ENCODE peak calls at places on chromosomes 11 and 22, in four cellular contexts. One of them, this sample, is unnamed.

GRCh38 chr11:94519478-94520084 is 7.3 kb downstream of the C11orf97 start:
- DNase-seq in K562: peak; percentile 21
- DNase-seq in A549: no peak
- DNase-seq in GM12878: no peak
- DNase-seq in this sample: no peak

GRCh38 chr11:81804858-81805257 is 928.8 kb downstream of the FAM181B start:
- DNase-seq in A549: no peak
- DNase-seq in GM12878: no peak
- DNase-seq in K562: no peak
- DNase-seq in this sample: no peak

GRCh38 chr11:72586591-72587090 is 87.6 kb downstream of the PDE2A start:
- DNase-seq in A549: no peak
- DNase-seq in K562: peak; percentile 59
- DNase-seq in GM12878: no peak
- DNase-seq in this sample: no peak

GRCh38 chr22:29072979-29073617 is at the start of gene KREMEN1:
- DNase-seq in GM12878: no peak
- DNase-seq in A549: no peak
- DNase-seq in K562: no peak
- DNase-seq in this sample: no peak

GRCh38 chr22:32106930-32107329 is 52.2 kb downstream of the C22orf42 start:
- DNase-seq in A549: no peak
- DNase-seq in K562: no peak
- DNase-seq in GM12878: no peak
- DNase-seq in this sample: no peak

GRCh38 chr22:37043828-37044538 is 7.6 kb upstream of the KCTD17 start:
- DNase-seq in K562: peak; percentile 81
- DNase-seq in A549: peak; percentile 82
- DNase-seq in GM12878: no peak
- DNase-seq in this sample: peak; percentile 77

GRCh38 chr11:124086447-124086846 is 28.8 kb upstream of the VWA5A start:
- DNase-seq in A549: no peak
- DNase-seq in K562: no peak
- DNase-seq in GM12878: no peak
- DNase-seq in this sample: no peak

GRCh38 chr11:134508219-134508990 is 96.4 kb upstream of the B3GAT1 start:
- DNase-seq in A549: no peak
- DNase-seq in GM12878: no peak
- DNase-seq in K562: no peak
- DNase-seq in this sample: no peak

GRCh38 chr11:57213282-57214086 is 23.6 kb downstream of the APLNR start:
- DNase-seq in A549: no peak
- DNase-seq in K562: no peak
- DNase-seq in GM12878: no peak
- DNase-seq in this sample: no peak

GRCh38 chr11:10524471-10524870 is 16.5 kb downstream of the RNF141 start:
- DNase-seq in K562: no peak
- DNase-seq in GM12878: no peak
- DNase-seq in A549: no peak
- DNase-seq in this sample: no peak

GRCh38 chr11:59822989-59823566 is 12.5 kb upstream of the MRPL16 start:
- DNase-seq in K562: peak; percentile 62
- DNase-seq in GM12878: no peak
- DNase-seq in A549: peak; percentile 68
- DNase-seq in this sample: peak; percentile 63

GRCh38 chr11:74453373-74453975 is 13.9 kb downstream of the KCNE3 start:
- DNase-seq in GM12878: peak; percentile 9
- DNase-seq in A549: peak; percentile 74
- DNase-seq in K562: peak; percentile 72
- DNase-seq in this sample: peak; percentile 48

GRCh38 chr22:20977019-20977418 is 5.1 kb upstream of the LZTR1 start:
- DNase-seq in K562: no peak
- DNase-seq in GM12878: no peak
- DNase-seq in A549: no peak
- DNase-seq in this sample: no peak

GRCh38 chr11:35814026-35814425 is 129.8 kb upstream of the LDLRAD3 start:
- DNase-seq in K562: no peak
- DNase-seq in A549: no peak
- DNase-seq in GM12878: no peak
- DNase-seq in this sample: no peak

GRCh38 chr22:37542959-37543358 is 17.3 kb upstream of the CDC42EP1 start:
- DNase-seq in GM12878: no peak
- DNase-seq in A549: no peak
- DNase-seq in K562: no peak
- DNase-seq in this sample: no peak

GRCh38 chr11:19259487-19260345 is 19.0 kb upstream of the E2F8 start:
- DNase-seq in K562: peak; percentile 59
- DNase-seq in GM12878: no peak
- DNase-seq in A549: peak; percentile 62
- DNase-seq in this sample: no peak
- TF ChIP-seq JUNB in K562: no peak
- TF ChIP-seq JUNB in GM12878: no peak
- TF ChIP-seq JUNB in A549: no peak
- TF ChIP-seq JUNB in this sample: no peak

GRCh38 chr11:47000033-47000432 is 63.5 kb downstream of the CSTPP1 start:
- DNase-seq in GM12878: no peak
- DNase-seq in A549: no peak
- DNase-seq in K562: no peak
- DNase-seq in this sample: no peak

GRCh38 chr11:47002366-47002765 is 65.8 kb downstream of the CSTPP1 start:
- DNase-seq in K562: no peak
- DNase-seq in A549: no peak
- DNase-seq in GM12878: no peak
- DNase-seq in this sample: no peak

GRCh38 chr11:47001666-47002285 is 65.2 kb downstream of the CSTPP1 start:
- DNase-seq in A549: no peak
- DNase-seq in GM12878: no peak
- DNase-seq in K562: no peak
- DNase-seq in this sample: no peak

GRCh38 chr11:47003180-47003877 is 66.8 kb downstream of the CSTPP1 start:
- DNase-seq in K562: peak; percentile 45
- DNase-seq in GM12878: no peak
- DNase-seq in A549: no peak
- DNase-seq in this sample: no peak

DNA sequence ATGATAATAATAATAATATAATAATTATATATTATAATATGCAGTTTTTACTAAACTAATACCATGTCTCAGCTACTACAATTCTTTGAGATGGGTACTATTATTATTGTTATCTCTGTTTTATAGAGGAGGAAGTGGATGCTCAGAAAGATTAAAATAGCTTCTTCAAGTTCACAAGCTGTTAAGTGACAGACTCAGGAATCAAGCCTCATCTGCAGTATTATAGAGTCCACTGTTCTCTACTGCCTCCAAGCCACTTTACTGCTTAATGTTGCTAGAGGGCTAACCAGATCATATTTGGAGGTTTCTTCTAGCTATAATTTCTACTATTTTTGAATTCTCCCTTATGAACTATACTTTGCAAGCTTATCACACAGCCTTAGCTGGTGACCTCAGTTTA is 62.7 kb downstream of the CSTPP1 start:
- DNase-seq in K562: no peak
- DNase-seq in GM12878: no peak
- DNase-seq in A549: no peak
- DNase-seq in this sample: no peak
- TF ChIP-seq KDM1A in K562: no peak
- TF ChIP-seq KDM1A in GM12878: no peak
- TF ChIP-seq KDM1A in A549: no peak
- TF ChIP-seq KDM1A in this sample: no peak

DNA sequence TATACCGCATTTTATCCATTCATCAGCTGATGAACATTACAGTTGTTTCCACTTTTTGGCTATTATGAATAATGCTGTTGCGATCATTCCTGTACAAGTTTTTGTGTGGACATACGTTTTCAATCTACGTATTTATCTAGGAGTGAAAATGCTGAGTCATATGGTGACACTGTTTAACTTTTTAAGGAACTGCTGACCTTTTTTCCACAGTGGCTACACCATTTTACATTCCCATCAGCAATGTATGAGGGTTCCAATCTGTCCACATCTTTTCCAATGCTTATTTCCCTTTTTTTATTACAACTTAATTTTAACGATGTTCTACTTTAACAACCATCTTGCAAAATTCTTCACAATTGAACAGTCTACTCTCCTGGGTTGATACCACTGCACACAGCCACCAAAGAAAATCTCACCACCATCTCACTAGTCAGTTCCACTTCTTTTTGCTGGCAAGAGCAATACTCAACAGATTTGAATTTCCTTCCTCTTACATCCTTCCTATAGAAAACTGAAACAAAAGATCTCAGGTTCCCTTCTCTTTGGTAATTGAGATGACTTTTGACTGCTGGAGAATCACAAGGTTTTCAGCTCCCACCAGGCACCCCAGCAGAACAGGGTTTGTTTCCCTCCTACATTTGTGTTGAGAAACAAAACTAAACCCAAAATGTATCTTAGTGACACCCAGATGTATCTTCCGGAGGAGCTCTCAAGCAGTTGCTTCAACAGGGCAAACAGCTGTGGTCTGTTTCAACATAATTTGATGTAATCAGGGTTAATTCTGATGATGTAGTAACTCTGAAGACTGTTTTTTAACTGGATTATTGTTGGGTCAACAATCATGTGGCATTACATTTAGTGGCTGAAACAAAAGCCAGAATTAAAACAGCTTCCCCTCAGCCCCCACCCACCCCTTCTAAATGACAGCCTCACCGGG is 7.0 kb upstream of the GAB2 start:
- DNase-seq in A549: peak; percentile 16
- DNase-seq in K562: no peak
- DNase-seq in GM12878: peak; percentile 70
- DNase-seq in this sample: no peak
- TF ChIP-seq JUNB in A549: no peak
- TF ChIP-seq JUNB in K562: no peak
- TF ChIP-seq JUNB in GM12878: peak; percentile 68
- TF ChIP-seq JUNB in this sample: no peak

GRCh38 chr11:3947084-3947483 is 91.6 kb downstream of the STIM1 start:
- DNase-seq in A549: no peak
- DNase-seq in K562: no peak
- DNase-seq in GM12878: peak; percentile 76
- DNase-seq in this sample: no peak
- TF ChIP-seq KDM1A in A549: no peak
- TF ChIP-seq KDM1A in K562: no peak
- TF ChIP-seq KDM1A in GM12878: no peak
- TF ChIP-seq KDM1A in this sample: no peak

GRCh38 chr11:47236482-47236881 is 12.1 kb downstream of the ACP2 start:
- DNase-seq in GM12878: no peak
- DNase-seq in A549: no peak
- DNase-seq in K562: no peak
- DNase-seq in this sample: no peak
- TF ChIP-seq JUNB in GM12878: no peak
- TF ChIP-seq JUNB in A549: no peak
- TF ChIP-seq JUNB in K562: no peak
- TF ChIP-seq JUNB in this sample: no peak

DNA sequence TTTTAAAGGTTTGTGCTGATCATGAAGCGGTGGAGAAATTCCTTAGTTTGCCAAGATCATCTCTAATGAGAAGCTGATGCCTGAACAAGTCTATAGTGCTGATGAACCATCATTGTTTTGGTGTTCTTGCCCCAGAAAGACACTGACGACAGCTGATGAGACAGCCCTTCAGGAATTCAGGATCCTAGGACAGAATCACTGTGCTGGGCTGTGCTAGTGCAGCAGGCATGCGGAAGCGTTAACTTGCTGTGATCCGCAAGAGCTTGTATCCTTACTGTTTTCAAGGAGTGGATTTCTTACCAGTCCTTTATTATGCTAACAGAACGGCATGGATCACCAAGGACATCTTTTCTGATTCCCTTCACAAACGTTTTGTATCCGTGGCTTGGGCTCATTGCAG is 104.1 kb downstream of the TBC1D22A start:
- DNase-seq in GM12878: no peak
- DNase-seq in K562: no peak
- DNase-seq in A549: no peak
- DNase-seq in this sample: no peak
- TF ChIP-seq KDM1A in GM12878: no peak
- TF ChIP-seq KDM1A in K562: no peak
- TF ChIP-seq KDM1A in A549: no peak
- TF ChIP-seq KDM1A in this sample: no peak

GRCh38 chr22:49968831-49969661 is 8.5 kb downstream of the PIM3 start:
- DNase-seq in K562: no peak
- DNase-seq in GM12878: no peak
- DNase-seq in A549: no peak
- DNase-seq in this sample: no peak
- TF ChIP-seq JUNB in K562: no peak
- TF ChIP-seq JUNB in GM12878: no peak
- TF ChIP-seq JUNB in A549: no peak
- TF ChIP-seq JUNB in this sample: no peak